ENCODE peak calls at places on chromosomes 13 and 19, in five cellular contexts. One of them, this sample, is unnamed.

GRCh38 chr13:48000559-48001126 is 430 bp downstream of the SUCLA2 start:
- DNase-seq in SW 1271: no peak
- DNase-seq in cardiac fibroblast: peak; percentile 7
- DNase-seq in T-helper 17 cell: peak; percentile 12
- DNase-seq in H54: peak; percentile 9
- DNase-seq in this sample: peak; percentile 12

GRCh38 chr13:63481334-63481733 is 2065.7 kb upstream of the PCDH20 start:
- DNase-seq in SW 1271: no peak
- DNase-seq in cardiac fibroblast: peak; percentile 88
- DNase-seq in T-helper 17 cell: no peak
- DNase-seq in H54: no peak
- DNase-seq in this sample: no peak

GRCh38 chr13:45242070-45242469 is 41.2 kb upstream of the KCTD4 start:
- DNase-seq in SW 1271: peak; percentile 5
- DNase-seq in cardiac fibroblast: peak; percentile 73
- DNase-seq in T-helper 17 cell: no peak
- DNase-seq in H54: no peak
- DNase-seq in this sample: no peak

GRCh38 chr13:91141619-91142061 is 205.8 kb upstream of the MIR17HG start:
- DNase-seq in SW 1271: no peak
- DNase-seq in cardiac fibroblast: no peak
- DNase-seq in T-helper 17 cell: no peak
- DNase-seq in H54: no peak
- DNase-seq in this sample: no peak

GRCh38 chr13:33554919-33555791 is 262.8 kb upstream of the RFC3 start:
- DNase-seq in SW 1271: no peak
- DNase-seq in cardiac fibroblast: peak; percentile 16
- DNase-seq in T-helper 17 cell: no peak
- DNase-seq in H54: no peak
- DNase-seq in this sample: no peak

GRCh38 chr13:43239441-43239840 is 216.1 kb downstream of the DNAJC15 start:
- DNase-seq in SW 1271: no peak
- DNase-seq in cardiac fibroblast: no peak
- DNase-seq in T-helper 17 cell: no peak
- DNase-seq in H54: no peak
- DNase-seq in this sample: no peak

GRCh38 chr19:35236638-35237400 is 8.3 kb upstream of the FAM187B start:
- DNase-seq in SW 1271: no peak
- DNase-seq in cardiac fibroblast: no peak
- DNase-seq in T-helper 17 cell: no peak
- DNase-seq in H54: no peak
- DNase-seq in this sample: no peak

GRCh38 chr19:49564616-49565045 is 15.7 kb downstream of the NOSIP start:
- DNase-seq in SW 1271: no peak
- DNase-seq in cardiac fibroblast: no peak
- DNase-seq in T-helper 17 cell: no peak
- DNase-seq in H54: no peak
- DNase-seq in this sample: no peak

GRCh38 chr19:33263325-33264023 is 37.8 kb upstream of the SLC7A10 start:
- DNase-seq in SW 1271: no peak
- DNase-seq in cardiac fibroblast: no peak
- DNase-seq in T-helper 17 cell: no peak
- DNase-seq in H54: no peak
- DNase-seq in this sample: no peak

GRCh38 chr13:49669735-49670309 is 21.5 kb downstream of the EBPL start:
- DNase-seq in SW 1271: no peak
- DNase-seq in cardiac fibroblast: peak; percentile 78
- DNase-seq in T-helper 17 cell: no peak
- DNase-seq in H54: peak; percentile 40
- DNase-seq in this sample: no peak

GRCh38 chr19:31717316-31717715 is 368.1 kb upstream of the TSHZ3 start:
- DNase-seq in SW 1271: no peak
- DNase-seq in cardiac fibroblast: no peak
- DNase-seq in T-helper 17 cell: no peak
- DNase-seq in H54: no peak
- DNase-seq in this sample: no peak

GRCh38 chr13:83325454-83325853 is 556.8 kb downstream of the SLITRK1 start:
- DNase-seq in SW 1271: no peak
- DNase-seq in cardiac fibroblast: peak; percentile 25
- DNase-seq in T-helper 17 cell: no peak
- DNase-seq in H54: no peak
- DNase-seq in this sample: no peak

GRCh38 chr13:83940742-83941141 is 58.5 kb upstream of the SLITRK1 start:
- DNase-seq in SW 1271: no peak
- DNase-seq in cardiac fibroblast: peak; percentile 4
- DNase-seq in T-helper 17 cell: no peak
- DNase-seq in H54: no peak
- DNase-seq in this sample: no peak

GRCh38 chr19:2213799-2214198 is 22.3 kb downstream of the PLEKHJ1 start:
- DNase-seq in SW 1271: no peak
- DNase-seq in cardiac fibroblast: no peak
- DNase-seq in T-helper 17 cell: no peak
- DNase-seq in H54: no peak
- DNase-seq in this sample: no peak

This sample was measured in T-helper 1 cell.